ENCODE peak calls at places on chromosomes 13 and 19, in five cellular contexts. K is psoas muscle, A is Peyer's patch, Q is A673, U is pancreas. T is an unnamed sample. For H3K9me3, the result is how much of the 10 kb centered on the place peaks cover.

GRCh38 chr19:28065026-28065425 is 1147.9 kb downstream of the UQCRFS1 start:
- DNase-seq in K (no peak), A (no peak), Q (no peak), U (no peak), T (no peak)

GRCh38 chr13:74667656-74668055 is 533.5 kb upstream of the KLF12 start:
- DNase-seq in K (no peak), A (no peak), Q (no peak), U (no peak), T (no peak)

GRCh38 chr19:49807174-49807830 is 5.8 kb downstream of the FUZ start:
- DNase-seq in K (no peak), A (peak), Q (no peak), U (no peak), T (no peak)

GRCh38 chr13:46893820-46894533 is 2.9 kb downstream of the HTR2A start:
- DNase-seq in K (peak), A (peak), Q (peak), U (peak), T (peak)

GRCh38 chr13:37306778-37307544 is 201.5 kb upstream of the CSNK1A1L start:
- DNase-seq in K (no peak), A (no peak), Q (peak), U (no peak), T (no peak)

GRCh38 chr13:112000888-112001287 is 66.1 kb upstream of the SOX1 start:
- DNase-seq in K (no peak), A (no peak), Q (no peak), U (no peak), T (no peak)

GRCh38 chr19:18999896-19000620 is 33.3 kb downstream of the SUGP2 start:
- DNase-seq in K (no peak), A (no peak), Q (no peak), U (no peak), T (no peak)

GRCh38 chr19:6087074-6087506 is 23.2 kb downstream of the RFX2 start:
- DNase-seq in K (no peak), A (peak), Q (no peak), U (no peak), T (peak)

GRCh38 chr19:36136975-36137686 is 2.7 kb upstream of the CAPNS1 start:
- DNase-seq in K (peak), A (no peak), Q (peak), U (peak), T (no peak)

GRCh38 chr19:37412700-37413099 is 41.8 kb downstream of the ZNF527 start:
- DNase-seq in K (no peak), A (no peak), Q (no peak), U (no peak), T (no peak)
- H3K9me3 ChIP-seq in K (half or more), A (under half), Q (half or more), U (under half), T (half or more)

GRCh38 chr13:45102136-45102802 is 18.0 kb upstream of the GTF2F2 start:
- DNase-seq in K (no peak), A (no peak), Q (no peak), U (no peak), T (no peak)
- TF ChIP-seq CTCF in K (no peak), A (no peak), Q (no peak), U (no peak), T (no peak)

GRCh38 chr19:7140137-7140536 is 70.6 kb downstream of the ZNF557 start:
- DNase-seq in K (no peak), A (no peak), Q (no peak), U (no peak), T (no peak)

GRCh38 chr19:7137120-7137519 is 67.6 kb downstream of the ZNF557 start:
- DNase-seq in K (no peak), A (no peak), Q (no peak), U (no peak), T (no peak)

GRCh38 chr19:7142771-7143170 is 73.3 kb downstream of the ZNF557 start:
- DNase-seq in K (no peak), A (no peak), Q (no peak), U (no peak), T (no peak)

GRCh38 chr19:7138402-7138801 is 68.9 kb downstream of the ZNF557 start:
- DNase-seq in K (no peak), A (no peak), Q (no peak), U (no peak), T (no peak)

GRCh38 chr19:7139095-7139494 is 69.6 kb downstream of the ZNF557 start:
- DNase-seq in K (no peak), A (no peak), Q (no peak), U (no peak), T (no peak)
- H3K9me3 ChIP-seq in K (under half), A (under half), Q (under half), U (under half), T (under half)

DNA sequence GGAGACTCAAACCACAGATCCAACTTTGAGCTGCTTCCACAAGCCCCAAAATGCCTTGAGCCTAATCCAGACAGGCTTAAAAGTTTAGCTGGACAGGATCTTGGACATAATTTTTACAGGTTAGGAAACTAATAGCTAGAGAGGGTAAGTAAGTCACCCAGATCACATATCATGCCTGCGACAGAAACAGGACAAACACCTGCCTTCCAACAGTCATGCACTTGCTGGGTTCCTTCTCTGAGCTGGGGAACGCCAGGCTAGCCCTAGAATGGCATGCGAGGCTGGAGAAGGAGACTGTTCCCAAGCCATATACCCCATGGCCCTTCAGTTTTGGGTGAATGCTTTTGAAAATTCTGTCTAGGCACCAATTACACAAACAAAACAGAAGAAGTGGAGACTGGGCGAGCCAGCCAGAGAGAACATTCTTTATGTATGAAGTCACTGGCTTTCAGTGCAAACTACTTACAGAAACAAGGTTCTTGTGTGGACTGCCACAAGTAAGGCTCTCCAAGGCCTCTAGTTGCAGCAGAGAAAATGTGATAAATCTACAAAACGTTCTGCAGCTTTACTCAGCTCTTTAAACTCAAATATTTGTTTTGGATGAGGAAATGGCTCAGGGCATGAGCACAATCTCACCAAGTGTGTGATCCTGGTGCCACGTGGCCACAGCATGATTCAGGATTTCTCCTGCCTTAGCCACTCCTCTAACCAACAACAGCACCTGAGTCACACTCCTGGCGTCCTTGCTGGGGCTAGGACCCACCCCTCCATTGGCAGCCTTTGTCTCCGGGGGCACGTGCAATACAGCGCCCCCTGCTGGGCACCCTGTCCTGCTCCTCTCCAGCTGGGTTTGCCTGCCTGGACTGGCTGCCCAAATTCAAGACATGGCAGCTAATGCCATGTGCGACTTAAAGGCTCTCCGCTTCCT is 73.4 kb upstream of the UBL3 start:
- DNase-seq in K (peak), A (peak), Q (peak), U (peak), T (peak)
- TF ChIP-seq CTCF in K (peak), A (peak), Q (peak), U (peak), T (peak)

DNA sequence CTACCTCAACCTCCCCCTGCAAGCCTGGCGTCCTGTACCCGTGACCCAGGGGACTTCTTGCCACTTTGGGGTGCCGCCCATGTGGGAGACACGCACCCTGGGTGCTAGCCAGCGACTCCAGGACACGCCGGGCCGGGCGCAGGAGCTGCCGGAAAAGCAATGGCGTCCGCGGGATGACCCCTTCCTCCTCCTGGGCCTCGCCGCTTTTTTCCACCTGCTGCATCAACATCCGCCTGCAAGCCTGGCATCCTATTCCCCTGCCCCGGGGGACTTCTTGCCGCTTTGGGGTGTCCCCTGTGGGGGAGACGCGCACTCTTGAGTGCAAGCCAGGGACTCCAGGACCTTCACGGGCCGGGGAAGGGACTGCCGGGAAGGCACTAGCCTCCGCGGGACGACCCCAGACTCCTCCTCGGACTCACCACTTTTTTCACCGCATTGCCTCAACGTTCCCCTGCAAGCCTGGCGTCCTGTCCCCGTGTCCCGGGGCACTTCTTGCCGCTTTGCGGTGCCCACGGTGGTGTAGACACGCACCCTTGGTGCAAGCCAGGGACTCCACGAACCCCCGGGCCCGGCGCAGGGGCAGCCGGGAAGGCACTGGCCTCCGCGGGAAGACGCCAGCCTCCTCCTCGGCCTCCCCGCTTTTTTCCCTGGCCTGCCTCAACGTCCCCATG is 237.8 kb downstream of the TUBA3C start:
- DNase-seq in K (no peak), A (no peak), Q (no peak), U (no peak), T (no peak)
- H3K9me3 ChIP-seq in K (under half), A (under half), Q (under half), U (under half), T (under half)

GRCh38 chr13:101452519-101453485 is at the start of gene ITGBL1:
- DNase-seq in K (peak), A (no peak), Q (peak), U (no peak), T (no peak)
- TF ChIP-seq CTCF in K (no peak), A (no peak), Q (no peak), U (no peak), T (no peak)

GRCh38 chr19:53455828-53456227 is 11.7 kb upstream of the ZNF813 start:
- DNase-seq in K (no peak), A (no peak), Q (no peak), U (no peak), T (no peak)
- H3K9me3 ChIP-seq in K (under half), A (under half), Q (half or more), U (under half), T (half or more)

T was measured in CD8-positive, alpha-beta T cell.